ENCODE peak calls at places on chromosomes 11 and 22, in six cellular contexts. K is H1, O is K562, X is HCT116, S is prostate gland, Q is SK-N-MC. Z is an unnamed sample.

GRCh38 chr11:1927151-1928037 is 7.9 kb downstream of the TNNT3 start:
- DNase-seq in S (no peak), Q (no peak), K (no peak), O (no peak), X (no peak), Z (no peak)

GRCh38 chr11:102158151-102158734 is 48.0 kb downstream of the YAP1 start:
- DNase-seq in X (no peak), K (no peak), S (no peak), Q (no peak), O (no peak), Z (peak; percentile 19)

GRCh38 chr11:26285593-26285992 is 46.3 kb upstream of the ANO3 start:
- DNase-seq in X (no peak), Q (no peak), O (no peak), S (no peak), K (no peak), Z (no peak)

GRCh38 chr22:30435674-30436126 is 10.1 kb downstream of the MTFP1 start:
- DNase-seq in K (no peak), S (no peak), Q (peak; percentile 84), X (peak; percentile 79), O (no peak), Z (peak; percentile 65)

GRCh38 chr22:23233746-23234408 is 53.6 kb downstream of the BCR start:
- DNase-seq in S (no peak), K (no peak), O (no peak), Q (no peak), X (no peak), Z (no peak)

GRCh38 chr11:62716206-62716605 is 8.7 kb downstream of the GNG3 start:
- DNase-seq in K (no peak), S (no peak), X (no peak), Q (no peak), O (no peak), Z (no peak)

GRCh38 chr11:94199367-94200130 is 70.9 kb downstream of the PANX1 start:
- DNase-seq in K (no peak), O (no peak), Q (no peak), X (no peak), S (no peak), Z (no peak)

GRCh38 chr11:92880391-92880790 is 89.1 kb upstream of the MTNR1B start:
- DNase-seq in Q (no peak), X (no peak), S (no peak), K (no peak), O (no peak), Z (no peak)

GRCh38 chr11:7486731-7487130 is 1.4 kb downstream of the OLFML1 start:
- DNase-seq in Q (no peak), X (no peak), S (no peak), K (no peak), O (no peak), Z (no peak)

GRCh38 chr11:46279393-46280099 is 2.1 kb downstream of the CREB3L1 start:
- DNase-seq in K (no peak), X (no peak), S (peak; percentile 45), O (peak; percentile 54), Q (no peak), Z (peak; percentile 65)

GRCh38 chr11:12864316-12865156 is 144.6 kb upstream of the RASSF10 start:
- DNase-seq in O (peak; percentile 28), X (no peak), K (peak; percentile 75), Q (no peak), S (peak; percentile 48), Z (no peak)

GRCh38 chr11:3231851-3232744 is at the start of gene MRGPRE:
- DNase-seq in S (no peak), Q (no peak), K (no peak), X (no peak), O (peak; percentile 85), Z (no peak)

GRCh38 chr11:105466582-105467228 is 143.2 kb upstream of the GRIA4 start:
- DNase-seq in S (no peak), Q (peak; percentile 16), K (no peak), X (peak; percentile 16), O (no peak), Z (no peak)

GRCh38 chr22:22555596-22555995 is 3.5 kb downstream of the PRAME start:
- DNase-seq in S (no peak), O (no peak), Q (no peak), X (no peak), K (no peak), Z (no peak)

GRCh38 chr11:111387318-111387863 is 8.3 kb upstream of the POU2AF1 start:
- DNase-seq in O (no peak), X (no peak), K (no peak), S (peak; percentile 86), Q (no peak), Z (peak; percentile 90)

GRCh38 chr22:30193031-30193794 is 53.3 kb downstream of the LIF start:
- DNase-seq in S (no peak), K (no peak), O (no peak), X (no peak), Q (no peak), Z (no peak)

GRCh38 chr11:120129570-120129969 is 8.3 kb downstream of the TRIM29 start:
- DNase-seq in Q (no peak), O (no peak), K (no peak), S (no peak), X (no peak), Z (no peak)

GRCh38 chr11:109695696-109696095 is 273.7 kb downstream of the C11orf87 start:
- DNase-seq in X (no peak), K (no peak), O (no peak), Q (no peak), S (no peak), Z (no peak)

GRCh38 chr22:46934746-46935491 is 172.5 kb downstream of the TBC1D22A start:
- DNase-seq in X (peak; percentile 76), O (peak; percentile 90), K (no peak), Q (no peak), S (no peak), Z (peak; percentile 30)

GRCh38 chr11:108278546-108278945 is 55.7 kb downstream of the ATM start:
- DNase-seq in O (no peak), X (no peak), Q (peak; percentile 26), K (no peak), S (no peak), Z (no peak)

GRCh38 chr11:84747871-84748270 is 879.3 kb downstream of the DLG2 start:
- DNase-seq in Q (no peak), K (no peak), O (no peak), S (no peak), X (no peak), Z (no peak)

GRCh38 chr11:36311926-36312592 is 16.0 kb downstream of the PRR5L start:
- DNase-seq in Q (no peak), K (no peak), X (no peak), S (no peak), O (no peak), Z (no peak)

DNA sequence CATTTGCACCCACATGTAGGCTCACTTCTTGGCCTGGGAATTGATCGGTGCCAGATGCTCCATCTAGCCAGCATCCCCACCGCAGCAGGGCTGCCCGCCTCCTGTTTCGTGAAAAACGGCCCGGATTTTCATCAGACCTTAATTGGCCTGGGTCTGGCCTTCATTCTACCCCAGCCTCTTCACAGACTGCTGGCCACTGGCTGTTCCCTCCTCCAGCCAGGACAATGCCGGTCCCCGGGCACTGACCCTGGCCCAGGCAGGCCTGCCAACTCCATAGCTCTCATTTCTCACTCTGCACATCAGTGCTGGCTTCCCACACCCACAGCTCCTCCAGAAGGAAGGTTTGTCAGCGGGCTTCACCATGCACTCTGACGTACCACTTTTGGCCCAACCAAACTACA is 27.9 kb downstream of the TIMP3 start:
- DNase-seq in O (no peak), S (no peak), Q (no peak), X (no peak), K (no peak), Z (no peak)
- TF ChIP-seq POLR2AphosphoS5 in O (no peak), S (no peak), Q (no peak), X (no peak), K (no peak), Z (no peak)

DNA sequence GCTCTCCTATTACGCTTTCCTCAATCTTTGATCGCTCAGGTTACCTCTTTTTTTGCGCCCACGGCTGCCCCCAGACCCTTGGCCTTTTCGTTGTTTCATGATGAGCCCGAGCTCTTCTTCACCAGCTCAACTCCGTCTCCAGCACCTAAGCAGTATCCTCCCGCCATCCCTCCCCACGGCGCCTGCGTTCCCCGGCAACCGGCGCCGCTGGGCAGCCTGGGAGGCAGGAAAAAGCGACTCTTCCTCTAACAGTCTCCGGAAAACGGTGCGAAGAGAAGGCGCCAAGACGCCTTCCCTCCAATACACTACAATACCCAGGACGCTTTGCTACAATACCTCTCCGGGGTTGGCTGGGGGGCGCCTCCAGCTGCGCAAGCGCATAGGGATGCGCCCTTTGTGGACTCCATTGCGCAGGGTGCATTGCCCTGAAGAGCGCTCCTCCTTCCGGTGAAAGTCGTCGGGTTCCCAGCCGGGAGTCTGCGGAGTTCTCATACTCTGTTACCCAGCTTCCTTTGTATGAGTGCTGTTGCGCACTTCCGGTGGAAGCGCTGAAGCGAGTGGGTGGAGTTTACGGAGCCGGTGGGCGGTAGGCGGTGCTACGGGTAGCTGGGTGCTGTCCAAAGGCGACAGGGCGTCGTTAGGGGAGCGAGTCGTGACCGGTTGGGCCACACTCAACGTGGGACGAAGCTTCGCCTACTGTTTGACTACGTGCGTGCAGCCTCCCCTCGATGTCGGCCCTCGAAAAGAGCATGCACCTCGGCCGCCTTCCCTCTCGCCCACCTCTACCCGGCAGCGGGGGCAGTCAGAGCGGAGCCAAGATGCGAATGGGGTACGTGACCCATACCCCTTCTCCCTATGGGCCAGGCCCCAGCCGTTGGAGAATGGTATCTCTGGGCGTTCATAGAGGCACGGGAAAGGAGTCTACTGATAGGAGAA is at the start of the genes C2CD3 and PPME1:
- DNase-seq in K (peak; percentile 98), Q (peak; percentile 99), S (peak; percentile 99), O (peak; percentile 99), X (peak; percentile 99), Z (peak; percentile 98)
- H3K27ac ChIP-seq in K (peak within 1 kb of the TSS; percentile 76), Q (no peak within 1 kb of the TSS), S (peak within 1 kb of the TSS; percentile 93), O (peak within 1 kb of the TSS; percentile 89), X (peak within 1 kb of the TSS; percentile 66), Z (peak within 1 kb of the TSS; percentile 95)

GRCh38 chr22:26949193-26949592 is 291.8 kb downstream of the MIAT start:
- DNase-seq in X (no peak), S (no peak), O (peak; percentile 5), Q (no peak), K (no peak), Z (no peak)

GRCh38 chr22:26942301-26942927 is 285.0 kb downstream of the MIAT start:
- DNase-seq in X (no peak), K (no peak), Q (no peak), O (no peak), S (no peak), Z (no peak)

DNA sequence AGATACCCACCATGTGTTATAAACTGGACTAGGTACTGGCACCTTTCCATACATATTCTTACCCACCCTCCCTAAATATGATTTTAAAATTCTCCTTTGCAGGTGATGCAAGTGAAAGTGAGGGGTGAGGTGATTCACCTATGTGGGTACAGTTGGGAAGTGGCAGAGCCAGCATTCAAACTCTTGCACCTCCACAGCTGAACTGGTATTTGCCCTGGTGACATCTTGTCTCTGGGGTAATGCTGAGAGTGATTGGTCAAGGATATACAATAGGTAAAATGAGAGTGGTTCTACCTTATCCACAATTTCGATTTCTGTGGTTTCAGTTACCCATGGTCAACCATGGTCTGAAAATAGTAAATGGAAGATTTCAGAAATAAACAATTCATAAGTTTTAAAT is 288.2 kb downstream of the MIAT start:
- DNase-seq in K (no peak), S (no peak), X (no peak), Q (no peak), O (no peak), Z (no peak)
- H3K4me3 ChIP-seq in K (no peak overlapping the region), S (no peak overlapping the region), X (no peak overlapping the region), Q (no peak overlapping the region), O (no peak overlapping the region), Z (no peak overlapping the region)

DNA sequence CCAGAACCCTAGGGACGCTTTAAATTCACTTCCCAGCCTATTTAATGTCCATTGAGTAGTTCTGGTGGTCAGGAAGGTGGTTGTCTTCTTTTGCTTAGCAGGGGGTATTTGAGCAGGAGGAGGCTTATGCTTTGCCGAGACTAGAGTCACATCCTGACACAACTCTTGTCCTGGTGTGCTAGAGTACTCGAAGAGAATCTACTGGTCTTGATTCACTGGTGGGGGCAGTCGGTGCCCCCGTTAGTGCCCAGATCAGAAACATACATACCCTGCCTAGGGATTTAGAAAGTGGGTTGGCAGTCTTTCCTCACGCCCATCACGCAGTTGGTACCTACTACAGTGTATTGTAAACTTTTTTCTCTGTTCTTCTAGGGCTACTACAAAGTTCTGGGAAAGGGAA is 2.7 kb downstream of the RPL27A start:
- DNase-seq in O (no peak), S (no peak), K (no peak), Q (no peak), X (no peak), Z (no peak)
- TF ChIP-seq POLR2AphosphoS5 in O (no peak), S (no peak), K (no peak), Q (no peak), X (no peak), Z (no peak)